ENCODE peak calls at places on chromosome 18, in five cellular contexts. One of them, this sample, is unnamed.
A peak's percentile ranks its signal among the peaks of the same experiment; 100 is the strongest.

GRCh38 chr18:14999085-14999975 is 251.4 kb downstream of the ANKRD30B start:
- DNase-seq in H9: no peak
- DNase-seq in neuronal stem cell: no peak
- DNase-seq in IMR-90: no peak
- DNase-seq in mesenchymal stem cell: no peak
- DNase-seq in this sample: no peak

GRCh38 chr18:36314754-36315153 is 17.2 kb downstream of the FHOD3 start:
- DNase-seq in H9: peak; percentile 3
- DNase-seq in neuronal stem cell: no peak
- DNase-seq in mesenchymal stem cell: peak; percentile 83
- DNase-seq in IMR-90: peak; percentile 89
- DNase-seq in this sample: no peak

GRCh38 chr18:76434452-76434851 is 60.6 kb downstream of the ZNF516 start:
- DNase-seq in IMR-90: no peak
- DNase-seq in mesenchymal stem cell: no peak
- DNase-seq in neuronal stem cell: no peak
- DNase-seq in H9: no peak
- DNase-seq in this sample: no peak

GRCh38 chr18:58796205-58796604 is 68.5 kb upstream of the ZNF532 start:
- DNase-seq in IMR-90: peak; percentile 43
- DNase-seq in mesenchymal stem cell: no peak
- DNase-seq in neuronal stem cell: no peak
- DNase-seq in H9: no peak
- DNase-seq in this sample: no peak

GRCh38 chr18:23828426-23828825 is 139.2 kb downstream of the LAMA3 start:
- DNase-seq in IMR-90: peak; percentile 68
- DNase-seq in H9: no peak
- DNase-seq in mesenchymal stem cell: peak; percentile 88
- DNase-seq in neuronal stem cell: no peak
- DNase-seq in this sample: peak; percentile 15

GRCh38 chr18:62281684-62282083 is 43.4 kb upstream of the TNFRSF11A start:
- DNase-seq in neuronal stem cell: no peak
- DNase-seq in mesenchymal stem cell: peak; percentile 40
- DNase-seq in H9: no peak
- DNase-seq in IMR-90: peak; percentile 88
- DNase-seq in this sample: no peak

GRCh38 chr18:9987355-9987754 is 73.5 kb downstream of the VAPA start:
- DNase-seq in mesenchymal stem cell: no peak
- DNase-seq in H9: no peak
- DNase-seq in IMR-90: no peak
- DNase-seq in neuronal stem cell: no peak
- DNase-seq in this sample: peak; percentile 73

GRCh38 chr18:6414723-6415362 is at the start of gene L3MBTL4:
- DNase-seq in H9: peak; percentile 52
- DNase-seq in mesenchymal stem cell: no peak
- DNase-seq in neuronal stem cell: no peak
- DNase-seq in IMR-90: no peak
- DNase-seq in this sample: peak; percentile 31

GRCh38 chr18:31046916-31047315 is 4.4 kb upstream of the DSC3 start:
- DNase-seq in H9: no peak
- DNase-seq in IMR-90: no peak
- DNase-seq in mesenchymal stem cell: no peak
- DNase-seq in neuronal stem cell: no peak
- DNase-seq in this sample: peak; percentile 16

GRCh38 chr18:73331212-73331772 is 463.5 kb upstream of the NETO1 start:
- DNase-seq in IMR-90: no peak
- DNase-seq in H9: no peak
- DNase-seq in neuronal stem cell: no peak
- DNase-seq in mesenchymal stem cell: no peak
- DNase-seq in this sample: no peak

GRCh38 chr18:57134564-57135211 is 12.2 kb upstream of the BOD1L2 start:
- DNase-seq in neuronal stem cell: peak; percentile 27
- DNase-seq in IMR-90: peak; percentile 4
- DNase-seq in mesenchymal stem cell: no peak
- DNase-seq in H9: no peak
- DNase-seq in this sample: no peak

GRCh38 chr18:28147674-28148171 is 29.2 kb downstream of the CDH2 start:
- DNase-seq in neuronal stem cell: no peak
- DNase-seq in mesenchymal stem cell: peak; percentile 95
- DNase-seq in H9: no peak
- DNase-seq in IMR-90: peak; percentile 85
- DNase-seq in this sample: no peak

GRCh38 chr18:63511285-63511684 is 30.9 kb upstream of the SERPINB12 start:
- DNase-seq in H9: peak; percentile 83
- DNase-seq in mesenchymal stem cell: peak; percentile 59
- DNase-seq in IMR-90: peak; percentile 63
- DNase-seq in neuronal stem cell: peak; percentile 39
- DNase-seq in this sample: peak; percentile 55

DNA sequence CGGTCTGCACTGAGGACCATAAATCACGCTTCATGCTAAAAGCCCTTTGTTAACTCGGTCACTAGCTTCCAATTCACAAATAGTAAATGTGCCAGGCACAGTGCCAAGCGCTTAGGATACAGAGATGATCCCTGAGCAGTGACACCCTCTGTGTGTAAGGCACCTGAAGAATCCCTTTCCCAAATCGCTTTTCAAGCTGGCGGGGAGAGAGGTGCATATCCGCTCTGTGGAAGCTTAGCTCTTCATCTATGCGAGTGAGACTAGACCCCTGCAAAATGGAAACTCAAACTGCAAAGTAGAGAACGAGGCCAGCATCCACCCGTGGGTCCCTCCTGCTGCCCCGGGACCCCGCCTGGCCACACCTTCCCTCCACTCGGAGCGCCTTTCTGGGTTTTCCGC is 2.4 kb downstream of the PIEZO2 start:
- DNase-seq in mesenchymal stem cell: no peak
- DNase-seq in H9: peak; percentile 33
- DNase-seq in IMR-90: no peak
- DNase-seq in neuronal stem cell: no peak
- DNase-seq in this sample: no peak
- H3K4me2 ChIP-seq in mesenchymal stem cell: peak overlapping the region; percentile 36
- H3K4me2 ChIP-seq in H9: peak overlapping the region; percentile 94
- H3K4me2 ChIP-seq in IMR-90: peak overlapping the region; percentile 16
- H3K4me2 ChIP-seq in neuronal stem cell: no peak overlapping the region
- H3K4me2 ChIP-seq in this sample: no peak overlapping the region

GRCh38 chr18:32707586-32707985 is 65.2 kb downstream of the KLHL14 start:
- DNase-seq in mesenchymal stem cell: peak; percentile 22
- DNase-seq in neuronal stem cell: no peak
- DNase-seq in H9: no peak
- DNase-seq in IMR-90: no peak
- DNase-seq in this sample: no peak
- H4K8ac ChIP-seq in mesenchymal stem cell: no peak overlapping the region
- H4K8ac ChIP-seq in neuronal stem cell: no peak overlapping the region
- H4K8ac ChIP-seq in H9: no peak overlapping the region
- H4K8ac ChIP-seq in IMR-90: no peak overlapping the region
- H4K8ac ChIP-seq in this sample: no peak overlapping the region

GRCh38 chr18:12279781-12280531 is 25.8 kb downstream of the CIDEA start:
- DNase-seq in IMR-90: no peak
- DNase-seq in mesenchymal stem cell: no peak
- DNase-seq in H9: no peak
- DNase-seq in neuronal stem cell: no peak
- DNase-seq in this sample: no peak

GRCh38 chr18:12283256-12283655 is 24.8 kb upstream of the TUBB6 start:
- DNase-seq in IMR-90: peak; percentile 66
- DNase-seq in H9: no peak
- DNase-seq in neuronal stem cell: no peak
- DNase-seq in mesenchymal stem cell: peak; percentile 41
- DNase-seq in this sample: peak; percentile 99

GRCh38 chr18:12281861-12282260 is 26.2 kb upstream of the TUBB6 start:
- DNase-seq in IMR-90: no peak
- DNase-seq in H9: no peak
- DNase-seq in mesenchymal stem cell: no peak
- DNase-seq in neuronal stem cell: no peak
- DNase-seq in this sample: peak; percentile 91

GRCh38 chr18:12283666-12284065 is 24.4 kb upstream of the TUBB6 start:
- DNase-seq in IMR-90: no peak
- DNase-seq in mesenchymal stem cell: no peak
- DNase-seq in neuronal stem cell: no peak
- DNase-seq in H9: no peak
- DNase-seq in this sample: peak; percentile 66

GRCh38 chr18:12282436-12283039 is 25.5 kb upstream of the TUBB6 start:
- DNase-seq in H9: no peak
- DNase-seq in neuronal stem cell: no peak
- DNase-seq in IMR-90: peak; percentile 93
- DNase-seq in mesenchymal stem cell: peak; percentile 92
- DNase-seq in this sample: peak; percentile 96
- H2AFZ ChIP-seq in H9: no peak overlapping the region
- H2AFZ ChIP-seq in neuronal stem cell: peak overlapping the region; percentile 4
- H2AFZ ChIP-seq in IMR-90: peak overlapping the region; percentile 85
- H2AFZ ChIP-seq in mesenchymal stem cell: no peak overlapping the region
- H2AFZ ChIP-seq in this sample: no peak overlapping the region

DNA sequence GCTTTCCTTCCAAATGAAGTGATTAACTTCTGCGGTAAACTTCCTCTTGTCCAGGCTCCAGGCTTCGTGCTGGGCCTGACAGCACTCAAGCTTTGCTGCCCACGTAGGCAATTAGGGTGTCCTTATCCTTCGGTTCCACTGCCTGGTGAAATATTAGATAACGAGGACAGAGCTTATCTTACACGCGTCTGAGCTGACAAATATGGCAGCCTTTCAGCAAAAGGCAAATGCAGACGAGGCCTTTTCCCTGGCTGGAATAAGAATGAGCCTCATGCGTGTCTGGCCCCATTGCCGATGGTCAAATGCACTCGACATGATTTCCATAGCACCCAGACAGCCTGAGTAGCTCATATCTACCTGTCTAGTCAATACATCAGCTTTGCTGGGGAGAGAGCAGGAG is 141.5 kb downstream of the FAM210A start:
- DNase-seq in IMR-90: no peak
- DNase-seq in neuronal stem cell: no peak
- DNase-seq in H9: no peak
- DNase-seq in mesenchymal stem cell: no peak
- DNase-seq in this sample: no peak
- H3K4me2 ChIP-seq in IMR-90: no peak overlapping the region
- H3K4me2 ChIP-seq in neuronal stem cell: no peak overlapping the region
- H3K4me2 ChIP-seq in H9: no peak overlapping the region
- H3K4me2 ChIP-seq in mesenchymal stem cell: no peak overlapping the region
- H3K4me2 ChIP-seq in this sample: no peak overlapping the region

DNA sequence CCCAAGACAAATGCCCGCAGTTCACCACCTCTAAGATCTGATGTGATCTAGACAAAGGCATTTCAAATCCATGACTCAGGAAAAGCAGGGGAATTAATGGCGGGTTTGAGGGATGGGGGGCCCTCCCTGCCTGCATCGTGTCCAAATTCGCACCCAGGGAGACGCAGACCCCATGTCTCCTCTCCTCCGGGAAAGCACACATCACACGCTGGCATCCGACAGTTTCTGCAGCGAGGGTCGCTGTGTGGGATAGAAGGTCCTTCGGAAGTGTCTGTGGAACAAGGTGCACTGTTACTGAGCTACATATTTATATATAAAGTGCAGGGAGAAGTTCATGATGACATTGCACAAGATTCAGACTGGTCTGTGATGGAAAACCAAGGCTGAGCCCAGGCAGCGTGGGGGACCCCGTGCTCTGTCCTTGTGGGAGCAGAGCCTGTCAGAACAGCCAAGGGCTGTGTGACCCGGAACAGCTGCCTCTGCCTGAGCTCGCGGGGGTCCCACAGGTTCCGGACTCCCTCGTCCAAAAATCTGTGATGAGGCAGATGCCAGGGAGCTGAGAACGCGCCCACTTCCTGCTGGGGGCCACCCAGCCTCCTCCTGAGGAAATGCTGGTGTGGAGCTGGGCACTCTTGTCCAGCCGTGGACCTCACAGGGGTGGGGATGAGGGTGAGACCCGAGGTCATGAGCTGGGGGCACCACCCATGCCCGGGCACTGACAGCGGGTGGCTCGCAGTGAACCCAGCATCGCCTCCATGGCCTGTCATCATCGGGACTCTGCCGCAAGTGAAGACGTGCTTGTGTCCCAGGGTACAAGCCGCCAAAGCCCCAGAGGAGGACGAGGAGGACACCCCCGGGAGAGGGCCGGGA is 82.2 kb upstream of the CTDP1 start:
- DNase-seq in H9: no peak
- DNase-seq in IMR-90: no peak
- DNase-seq in mesenchymal stem cell: no peak
- DNase-seq in neuronal stem cell: no peak
- DNase-seq in this sample: no peak
- H4K8ac ChIP-seq in H9: no peak overlapping the region
- H4K8ac ChIP-seq in IMR-90: no peak overlapping the region
- H4K8ac ChIP-seq in mesenchymal stem cell: no peak overlapping the region
- H4K8ac ChIP-seq in neuronal stem cell: no peak overlapping the region
- H4K8ac ChIP-seq in this sample: no peak overlapping the region

This sample was measured in trophoblast cell.